ENCODE peak calls at places on chromosomes 7 and 10, in ten cellular contexts. I is heart right ventricle, M is lower lobe of right lung, Q is right lobe of liver, W is hepatocyte, Y is left ventricle myocardium inferior, U is heart left ventricle, B is K562, O is OCI-LY7, L is neural progenitor cell. F is an unnamed sample. For H3K4me1, the result is how much of the 10 kb centered on the place peaks cover.

GRCh38 chr7:156025675-156026074 is 213.4 kb upstream of the SHH start:
- DNase-seq in U (no peak), Q (no peak), W (no peak), B (no peak), L (no peak), O (no peak), M (no peak), I (no peak), Y (no peak), F (no peak)

GRCh38 chr10:128417776-128418175 is 291.6 kb upstream of the MKI67 start:
- DNase-seq in U (no peak), L (no peak), I (no peak), Q (no peak), B (no peak), Y (no peak), W (no peak), O (no peak), M (no peak), F (no peak)

GRCh38 chr7:23106491-23106800 is 861 bp downstream of the KLHL7 start:
- DNase-seq in Y (no peak), O (no peak), B (no peak), I (peak), L (peak), U (no peak), M (no peak), Q (no peak), W (no peak), F (no peak)

GRCh38 chr7:142883145-142883544 is 2.4 kb downstream of the TRPV6 start:
- DNase-seq in Q (no peak), M (no peak), L (no peak), I (no peak), Y (no peak), W (no peak), O (no peak), B (no peak), U (no peak), F (no peak)

GRCh38 chr7:14902589-14902963 is at the start of gene DGKB:
- DNase-seq in Y (peak), O (no peak), B (no peak), M (peak), Q (no peak), W (peak), L (peak), I (peak), U (peak), F (peak)

GRCh38 chr7:95263803-95264202 is 60.5 kb downstream of the PON1 start:
- DNase-seq in B (no peak), Y (no peak), I (no peak), W (no peak), Q (no peak), O (no peak), L (no peak), U (no peak), M (no peak), F (no peak)

GRCh38 chr7:47600199-47601118 is 18.5 kb upstream of the TNS3 start:
- DNase-seq in I (no peak), B (no peak), Y (no peak), O (peak), L (no peak), Q (no peak), M (no peak), U (no peak), W (no peak), F (no peak)

GRCh38 chr10:1638889-1639418 is 98.4 kb downstream of the ADARB2 start:
- DNase-seq in U (no peak), I (no peak), B (no peak), M (no peak), W (no peak), Y (no peak), Q (no peak), L (no peak), O (no peak), F (no peak)

GRCh38 chr10:47025540-47026300 is 114.5 kb downstream of the PTPN20 start:
- DNase-seq in I (peak), L (no peak), Y (peak), U (no peak), Q (peak), M (peak), O (no peak), W (no peak), B (no peak), F (no peak)

GRCh38 chr10:129241461-129241860 is 225.6 kb upstream of the MGMT start:
- DNase-seq in M (no peak), L (no peak), Y (no peak), U (no peak), W (no peak), Q (no peak), O (no peak), I (no peak), B (no peak), F (no peak)

GRCh38 chr7:74289018-74289659 is at the start of gene CLIP2:
- DNase-seq in M (peak), L (peak), Y (peak), W (peak), I (peak), U (peak), Q (peak), B (peak), O (peak), F (peak)

GRCh38 chr10:88456730-88457129 is 126.4 kb downstream of the RNLS start:
- DNase-seq in W (no peak), O (no peak), L (no peak), Y (no peak), I (no peak), B (no peak), U (no peak), M (no peak), Q (no peak), F (no peak)

GRCh38 chr7:95899919-95900513 is 127.7 kb downstream of the DYNC1I1 start:
- DNase-seq in W (no peak), Y (no peak), L (peak), M (no peak), B (peak), O (no peak), Q (no peak), U (no peak), I (no peak), F (no peak)

GRCh38 chr10:113175756-113176651 is 226.0 kb downstream of the TCF7L2 start:
- DNase-seq in W (no peak), Y (no peak), U (peak), I (peak), Q (no peak), O (no peak), M (no peak), L (peak), B (no peak), F (no peak)

GRCh38 chr10:82969405-82969804 is 1094.4 kb downstream of the NRG3 start:
- DNase-seq in Q (no peak), W (peak), L (no peak), Y (no peak), U (no peak), B (peak), I (no peak), M (no peak), O (peak), F (no peak)

GRCh38 chr7:42193457-42194111 is 43.4 kb downstream of the GLI3 start:
- DNase-seq in Y (no peak), B (no peak), Q (no peak), I (no peak), L (no peak), O (no peak), W (no peak), U (no peak), M (no peak), F (no peak)

GRCh38 chr7:96719164-96719563 is 9.5 kb upstream of the SEM1 start:
- DNase-seq in M (no peak), O (no peak), Y (no peak), W (no peak), I (no peak), U (no peak), L (no peak), B (no peak), Q (no peak), F (no peak)

GRCh38 chr7:38932509-38933168 is 23.6 kb upstream of the VPS41 start:
- DNase-seq in U (peak), Y (peak), I (peak), L (peak), W (peak), Q (peak), O (peak), B (peak), M (peak), F (peak)

DNA sequence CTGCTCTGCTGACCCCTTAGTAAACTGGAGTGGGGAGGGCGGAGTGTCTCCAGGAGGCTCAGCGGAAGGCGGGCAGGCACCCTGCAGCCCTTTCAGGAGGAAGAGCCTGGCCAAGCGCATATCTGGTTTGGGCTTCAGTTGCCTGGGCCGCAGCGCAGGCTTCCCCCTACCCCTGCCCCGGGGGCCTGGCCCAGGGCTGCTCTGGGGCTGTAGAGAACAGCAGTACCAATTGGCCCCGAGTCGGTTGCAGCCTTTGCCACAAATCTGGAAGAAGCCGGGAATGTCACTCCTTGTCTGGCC is 28.1 kb upstream of the JAKMIP3 start:
- DNase-seq in B (no peak), O (no peak), W (no peak), U (no peak), I (no peak), M (no peak), Q (no peak), Y (no peak), L (peak), F (no peak)
- H3K4me1 ChIP-seq in B (under half), O (under half), W (under half), U (under half), I (under half), M (under half), Q (under half), Y (under half), L (under half), F (under half)

GRCh38 chr10:102269017-102269416 is 23.7 kb downstream of the GBF1 start:
- DNase-seq in Y (no peak), L (no peak), B (no peak), U (no peak), Q (no peak), I (no peak), M (no peak), O (no peak), W (no peak), F (no peak)
- H3K4me3 ChIP-seq in Y (no peak), L (no peak), B (no peak), U (no peak), Q (no peak), I (no peak), M (no peak), O (no peak), W (no peak), F (no peak)

GRCh38 chr7:131355917-131356777 is 28.5 kb downstream of the MKLN1 start:
- DNase-seq in I (peak), W (peak), Y (no peak), B (peak), M (no peak), U (no peak), O (no peak), Q (no peak), L (no peak), F (no peak)

GRCh38 chr7:131359136-131359776 is 31.6 kb downstream of the MKLN1 start:
- DNase-seq in Y (no peak), B (no peak), M (no peak), O (no peak), Q (no peak), L (no peak), U (no peak), I (no peak), W (no peak), F (no peak)

GRCh38 chr7:131357282-131357880 is 29.7 kb downstream of the MKLN1 start:
- DNase-seq in Q (no peak), M (no peak), Y (no peak), B (no peak), W (no peak), L (no peak), U (no peak), O (no peak), I (no peak), F (no peak)

GRCh38 chr7:131354390-131354789 is 26.7 kb downstream of the MKLN1 start:
- DNase-seq in Q (no peak), U (no peak), I (no peak), O (no peak), B (no peak), Y (no peak), M (no peak), W (no peak), L (no peak), F (no peak)

DNA sequence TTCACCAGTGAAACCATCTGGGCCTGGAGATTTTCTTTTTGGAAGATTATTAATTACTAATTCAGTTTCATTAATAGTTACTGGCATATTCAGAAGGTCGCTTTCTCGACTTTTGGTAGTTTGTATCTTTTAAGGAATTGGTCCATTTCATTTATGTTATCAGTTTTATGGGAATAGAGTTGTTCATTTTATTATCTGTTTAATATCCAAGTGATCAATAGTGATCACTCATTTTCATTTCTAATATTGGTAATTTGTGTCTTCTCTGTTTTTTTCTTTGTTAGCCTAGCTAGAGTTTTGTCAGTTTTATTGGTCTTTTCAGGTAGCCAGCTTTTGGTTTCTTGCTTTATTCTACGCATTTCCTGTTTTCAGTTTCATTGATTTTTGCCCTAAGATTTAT is 31.0 kb downstream of the MKLN1 start:
- DNase-seq in Y (no peak), O (no peak), Q (no peak), U (no peak), W (no peak), I (no peak), B (no peak), M (no peak), L (no peak), F (no peak)
- H3K27ac ChIP-seq in Y (no peak), O (no peak), Q (peak), U (no peak), W (no peak), I (no peak), B (no peak), M (no peak), L (no peak), F (no peak)

GRCh38 chr10:131678171-131678570 is 222.6 kb upstream of the PPP2R2D start:
- DNase-seq in B (no peak), I (no peak), Q (no peak), M (no peak), O (no peak), Y (no peak), W (no peak), L (no peak), U (no peak), F (no peak)
- H3K4me1 ChIP-seq in B (under half), I (under half), Q (under half), M (under half), O (under half), Y (under half), W (under half), L (under half), U (under half), F (under half)

GRCh38 chr7:132997505-132997904 is 84.4 kb downstream of the CHCHD3 start:
- DNase-seq in O (no peak), Y (no peak), Q (no peak), U (no peak), B (no peak), I (no peak), M (no peak), L (no peak), W (no peak), F (no peak)
- H3K4me3 ChIP-seq in O (no peak), Y (no peak), Q (no peak), U (no peak), B (no peak), I (no peak), M (no peak), L (no peak), W (no peak), F (no peak)

GRCh38 chr10:132630666-132631347 is 93.2 kb downstream of the INPP5A start:
- DNase-seq in I (peak), M (peak), W (no peak), O (no peak), B (no peak), Y (peak), U (peak), L (no peak), Q (peak), F (peak)
- H3K27ac ChIP-seq in I (peak), M (peak), W (peak), O (no peak), B (no peak), Y (peak), U (peak), L (no peak), Q (peak), F (peak)

GRCh38 chr10:79162022-79162421 is 93.3 kb downstream of the ZMIZ1 start:
- DNase-seq in I (no peak), M (no peak), B (no peak), Y (no peak), O (no peak), U (no peak), L (no peak), Q (no peak), W (no peak), F (no peak)

GRCh38 chr10:79161557-79161956 is 92.8 kb downstream of the ZMIZ1 start:
- DNase-seq in Y (no peak), Q (no peak), U (no peak), I (no peak), B (no peak), L (no peak), O (no peak), W (no peak), M (no peak), F (no peak)

GRCh38 chr10:79164075-79164474 is 95.3 kb downstream of the ZMIZ1 start:
- DNase-seq in Q (no peak), Y (no peak), O (no peak), B (no peak), I (no peak), U (no peak), L (no peak), W (no peak), M (no peak), F (no peak)

GRCh38 chr10:79163663-79163970 is 94.9 kb downstream of the ZMIZ1 start:
- DNase-seq in Y (no peak), O (no peak), U (no peak), M (no peak), Q (no peak), L (no peak), W (peak), I (no peak), B (no peak), F (no peak)

GRCh38 chr10:79162861-79163662 is 94.3 kb downstream of the ZMIZ1 start:
- DNase-seq in U (no peak), B (no peak), L (no peak), Q (peak), I (no peak), W (no peak), M (no peak), Y (no peak), O (no peak), F (peak)
- H3K4me1 ChIP-seq in U (half or more), B (under half), L (under half), Q (under half), I (half or more), W (under half), M (half or more), Y (half or more), O (under half), F (under half)

DNA sequence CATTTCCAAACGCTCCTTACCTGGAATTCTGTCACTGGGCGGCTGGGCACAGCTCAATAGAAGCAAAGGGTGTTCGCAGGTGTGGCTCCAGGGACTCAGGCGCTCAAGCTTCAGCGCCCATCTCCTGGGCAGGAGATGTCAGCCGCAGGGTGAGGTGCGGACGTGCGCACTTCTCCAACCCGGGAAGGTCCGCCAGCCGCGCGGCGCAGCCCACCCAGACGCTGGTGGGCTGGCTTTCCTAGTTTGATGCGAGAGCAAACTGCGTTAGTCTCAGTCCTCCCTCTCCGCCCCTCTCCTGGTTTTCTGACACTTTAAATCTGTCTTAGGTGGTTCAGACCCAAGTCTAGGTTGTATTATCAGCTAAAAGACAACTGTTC is 267 bp downstream of the CALCR start:
- DNase-seq in W (no peak), O (no peak), Q (no peak), B (no peak), L (peak), I (no peak), M (peak), U (peak), Y (no peak), F (no peak)
- H3K4me3 ChIP-seq in W (no peak), O (no peak), Q (no peak), B (no peak), L (peak), I (peak), M (peak), U (no peak), Y (peak), F (no peak)

DNA sequence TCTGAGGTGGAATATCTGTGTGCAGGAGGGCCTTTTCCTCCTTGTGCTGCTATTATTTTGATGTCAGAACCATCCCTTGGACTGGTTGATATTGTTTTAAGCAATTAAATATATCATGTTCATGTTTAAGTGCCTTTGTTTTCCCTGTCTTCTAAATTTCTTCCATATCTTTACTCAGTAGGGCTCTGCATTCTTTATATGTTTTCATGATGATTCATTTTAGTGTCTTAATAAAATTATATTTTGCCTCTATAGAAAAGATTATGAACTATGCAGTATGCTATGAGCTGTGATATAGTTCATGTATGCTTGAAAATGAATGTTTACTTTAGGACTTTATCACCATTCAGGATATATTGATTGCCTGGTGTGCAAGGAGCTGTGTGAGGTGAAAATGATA is 34.8 kb downstream of the AHR start:
- DNase-seq in U (no peak), B (no peak), O (no peak), L (no peak), W (no peak), Q (no peak), Y (no peak), I (no peak), M (no peak), F (no peak)
- H3K27ac ChIP-seq in U (no peak), B (no peak), O (no peak), L (no peak), W (no peak), Q (no peak), Y (no peak), I (no peak), M (no peak), F (no peak)